ENCODE peak calls at places on chromosomes 6 and 20, in ten cellular contexts. One of them, this sample, is unnamed.

GRCh38 chr20:34654207-34654744 is 22.6 kb downstream of the PIGU start:
- DNase-seq in HCT116: no peak
- DNase-seq in H7: no peak
- DNase-seq in psoas muscle: no peak
- DNase-seq in HuH-7: no peak
- DNase-seq in GM18507: no peak
- DNase-seq in NCI-H2081: no peak
- DNase-seq in left ventricle myocardium superior: no peak
- DNase-seq in T47D: no peak
- DNase-seq in endodermal cell: no peak
- DNase-seq in this sample: no peak

GRCh38 chr20:19699132-19699971 is 58.7 kb upstream of the RIN2 start:
- DNase-seq in NCI-H2081: no peak
- DNase-seq in H7: no peak
- DNase-seq in endodermal cell: no peak
- DNase-seq in psoas muscle: no peak
- DNase-seq in HCT116: peak
- DNase-seq in T47D: no peak
- DNase-seq in left ventricle myocardium superior: no peak
- DNase-seq in GM18507: no peak
- DNase-seq in HuH-7: no peak
- DNase-seq in this sample: peak

GRCh38 chr20:62501801-62502495 is 26.2 kb upstream of the GATA5 start:
- DNase-seq in endodermal cell: no peak
- DNase-seq in psoas muscle: no peak
- DNase-seq in left ventricle myocardium superior: no peak
- DNase-seq in NCI-H2081: no peak
- DNase-seq in GM18507: no peak
- DNase-seq in T47D: no peak
- DNase-seq in HuH-7: no peak
- DNase-seq in HCT116: no peak
- DNase-seq in H7: no peak
- DNase-seq in this sample: peak

GRCh38 chr6:151286192-151286591 is 46.4 kb downstream of the AKAP12 start:
- DNase-seq in HCT116: no peak
- DNase-seq in psoas muscle: no peak
- DNase-seq in left ventricle myocardium superior: no peak
- DNase-seq in endodermal cell: no peak
- DNase-seq in H7: no peak
- DNase-seq in HuH-7: no peak
- DNase-seq in T47D: no peak
- DNase-seq in GM18507: no peak
- DNase-seq in NCI-H2081: no peak
- DNase-seq in this sample: no peak

GRCh38 chr6:46781478-46782378 is 11.5 kb upstream of the MEP1A start:
- DNase-seq in H7: peak
- DNase-seq in left ventricle myocardium superior: no peak
- DNase-seq in T47D: peak
- DNase-seq in HCT116: peak
- DNase-seq in HuH-7: peak
- DNase-seq in endodermal cell: peak
- DNase-seq in NCI-H2081: peak
- DNase-seq in psoas muscle: no peak
- DNase-seq in GM18507: no peak
- DNase-seq in this sample: no peak

GRCh38 chr6:28884423-28885148 is 39.2 kb downstream of the TRIM27 start:
- DNase-seq in H7: no peak
- DNase-seq in GM18507: no peak
- DNase-seq in left ventricle myocardium superior: no peak
- DNase-seq in NCI-H2081: no peak
- DNase-seq in psoas muscle: no peak
- DNase-seq in HCT116: no peak
- DNase-seq in HuH-7: no peak
- DNase-seq in endodermal cell: no peak
- DNase-seq in T47D: no peak
- DNase-seq in this sample: no peak

GRCh38 chr6:150068786-150069648 is at the start of gene ULBP3:
- DNase-seq in H7: peak
- DNase-seq in psoas muscle: peak
- DNase-seq in HuH-7: peak
- DNase-seq in NCI-H2081: peak
- DNase-seq in HCT116: peak
- DNase-seq in GM18507: peak
- DNase-seq in left ventricle myocardium superior: peak
- DNase-seq in endodermal cell: peak
- DNase-seq in T47D: peak
- DNase-seq in this sample: peak

GRCh38 chr6:57021086-57021720 is 25.3 kb upstream of the KIAA1586 start:
- DNase-seq in HCT116: peak
- DNase-seq in HuH-7: peak
- DNase-seq in psoas muscle: no peak
- DNase-seq in endodermal cell: no peak
- DNase-seq in NCI-H2081: peak
- DNase-seq in left ventricle myocardium superior: no peak
- DNase-seq in GM18507: peak
- DNase-seq in T47D: peak
- DNase-seq in H7: peak
- DNase-seq in this sample: no peak

GRCh38 chr6:165841153-165841558 is 178.1 kb upstream of the PDE10A start:
- DNase-seq in psoas muscle: no peak
- DNase-seq in NCI-H2081: no peak
- DNase-seq in H7: no peak
- DNase-seq in left ventricle myocardium superior: no peak
- DNase-seq in T47D: no peak
- DNase-seq in HCT116: no peak
- DNase-seq in GM18507: no peak
- DNase-seq in endodermal cell: peak
- DNase-seq in HuH-7: no peak
- DNase-seq in this sample: no peak

GRCh38 chr6:143060354-143060805 is 309 bp upstream of the AIG1 start:
- DNase-seq in HuH-7: peak
- DNase-seq in psoas muscle: peak
- DNase-seq in T47D: peak
- DNase-seq in NCI-H2081: peak
- DNase-seq in endodermal cell: peak
- DNase-seq in left ventricle myocardium superior: peak
- DNase-seq in GM18507: peak
- DNase-seq in HCT116: peak
- DNase-seq in H7: no peak
- DNase-seq in this sample: peak

This sample was measured in foreskin keratinocyte.